ENCODE peak calls at places on chromosomes 5 and 9, in six cellular contexts. One of them, this sample, is unnamed.

GRCh38 chr9:93112116-93112863 is 16.3 kb downstream of the CARD19 start:
- DNase-seq in glutamatergic neuron: peak
- DNase-seq in CD8-positive, alpha-beta T cell: no peak
- DNase-seq in H9: no peak
- DNase-seq in tibial nerve: no peak
- DNase-seq in cardiac muscle cell: no peak
- DNase-seq in this sample: peak

GRCh38 chr5:139646111-139646510 is 2.0 kb upstream of the CXXC5 start:
- DNase-seq in H9: no peak
- DNase-seq in glutamatergic neuron: no peak
- DNase-seq in CD8-positive, alpha-beta T cell: no peak
- DNase-seq in cardiac muscle cell: no peak
- DNase-seq in tibial nerve: no peak
- DNase-seq in this sample: no peak

GRCh38 chr5:148924817-148925216 is 98.4 kb downstream of the ADRB2 start:
- DNase-seq in cardiac muscle cell: no peak
- DNase-seq in glutamatergic neuron: no peak
- DNase-seq in H9: no peak
- DNase-seq in tibial nerve: no peak
- DNase-seq in CD8-positive, alpha-beta T cell: no peak
- DNase-seq in this sample: no peak

GRCh38 chr5:109739741-109740140 is 50.0 kb downstream of the MAN2A1 start:
- DNase-seq in tibial nerve: no peak
- DNase-seq in glutamatergic neuron: no peak
- DNase-seq in cardiac muscle cell: peak
- DNase-seq in CD8-positive, alpha-beta T cell: no peak
- DNase-seq in H9: peak
- DNase-seq in this sample: no peak

GRCh38 chr9:76926324-76926731 is 20.4 kb upstream of the PRUNE2 start:
- DNase-seq in H9: no peak
- DNase-seq in tibial nerve: no peak
- DNase-seq in CD8-positive, alpha-beta T cell: no peak
- DNase-seq in cardiac muscle cell: no peak
- DNase-seq in glutamatergic neuron: no peak
- DNase-seq in this sample: no peak

GRCh38 chr5:58244819-58245478 is 214.9 kb downstream of the PLK2 start:
- DNase-seq in CD8-positive, alpha-beta T cell: no peak
- DNase-seq in tibial nerve: no peak
- DNase-seq in cardiac muscle cell: no peak
- DNase-seq in H9: no peak
- DNase-seq in glutamatergic neuron: no peak
- DNase-seq in this sample: no peak

GRCh38 chr9:88658311-88658822 is 123.4 kb downstream of the NXNL2 start:
- DNase-seq in glutamatergic neuron: no peak
- DNase-seq in tibial nerve: peak
- DNase-seq in CD8-positive, alpha-beta T cell: no peak
- DNase-seq in cardiac muscle cell: no peak
- DNase-seq in H9: no peak
- DNase-seq in this sample: no peak

GRCh38 chr5:37665272-37665671 is 174.6 kb downstream of the GDNF start:
- DNase-seq in CD8-positive, alpha-beta T cell: no peak
- DNase-seq in H9: no peak
- DNase-seq in glutamatergic neuron: no peak
- DNase-seq in cardiac muscle cell: no peak
- DNase-seq in tibial nerve: no peak
- DNase-seq in this sample: no peak

GRCh38 chr5:112420111-112420864 is 1.2 kb upstream of the EPB41L4A start:
- DNase-seq in tibial nerve: peak
- DNase-seq in cardiac muscle cell: peak
- DNase-seq in CD8-positive, alpha-beta T cell: no peak
- DNase-seq in H9: peak
- DNase-seq in glutamatergic neuron: peak
- DNase-seq in this sample: peak

GRCh38 chr9:107999890-108000289 is 510.3 kb upstream of the KLF4 start:
- DNase-seq in tibial nerve: no peak
- DNase-seq in CD8-positive, alpha-beta T cell: no peak
- DNase-seq in H9: no peak
- DNase-seq in cardiac muscle cell: no peak
- DNase-seq in glutamatergic neuron: no peak
- DNase-seq in this sample: no peak

GRCh38 chr5:131164161-131164930 is 710 bp downstream of the HINT1 start:
- DNase-seq in H9: peak
- DNase-seq in glutamatergic neuron: peak
- DNase-seq in tibial nerve: peak
- DNase-seq in cardiac muscle cell: peak
- DNase-seq in CD8-positive, alpha-beta T cell: peak
- DNase-seq in this sample: peak

GRCh38 chr9:14179449-14179848 is 134.5 kb downstream of the NFIB start:
- DNase-seq in cardiac muscle cell: no peak
- DNase-seq in CD8-positive, alpha-beta T cell: no peak
- DNase-seq in tibial nerve: no peak
- DNase-seq in H9: no peak
- DNase-seq in glutamatergic neuron: no peak
- DNase-seq in this sample: no peak

GRCh38 chr9:33782395-33783152 is 12.8 kb upstream of the PRSS3 start:
- DNase-seq in tibial nerve: no peak
- DNase-seq in glutamatergic neuron: no peak
- DNase-seq in H9: no peak
- DNase-seq in CD8-positive, alpha-beta T cell: no peak
- DNase-seq in cardiac muscle cell: no peak
- DNase-seq in this sample: no peak

GRCh38 chr9:35907732-35908483 is 1.4 kb upstream of the SPAAR start:
- DNase-seq in H9: peak
- DNase-seq in glutamatergic neuron: no peak
- DNase-seq in cardiac muscle cell: peak
- DNase-seq in tibial nerve: peak
- DNase-seq in CD8-positive, alpha-beta T cell: no peak
- DNase-seq in this sample: no peak

GRCh38 chr9:31799953-31800609 is 584.4 kb upstream of the ACO1 start:
- DNase-seq in tibial nerve: no peak
- DNase-seq in CD8-positive, alpha-beta T cell: no peak
- DNase-seq in H9: peak
- DNase-seq in cardiac muscle cell: peak
- DNase-seq in glutamatergic neuron: no peak
- DNase-seq in this sample: no peak

GRCh38 chr5:10467281-10468198 is 25.9 kb downstream of the ROPN1L start:
- DNase-seq in cardiac muscle cell: no peak
- DNase-seq in H9: peak
- DNase-seq in glutamatergic neuron: no peak
- DNase-seq in CD8-positive, alpha-beta T cell: no peak
- DNase-seq in tibial nerve: no peak
- DNase-seq in this sample: no peak

GRCh38 chr9:86277072-86277471 is 5.3 kb downstream of the ISCA1 start:
- DNase-seq in CD8-positive, alpha-beta T cell: no peak
- DNase-seq in glutamatergic neuron: no peak
- DNase-seq in tibial nerve: no peak
- DNase-seq in cardiac muscle cell: no peak
- DNase-seq in H9: no peak
- DNase-seq in this sample: no peak

GRCh38 chr9:75146229-75146628 is 57.9 kb downstream of the OSTF1 start:
- DNase-seq in cardiac muscle cell: no peak
- DNase-seq in glutamatergic neuron: no peak
- DNase-seq in tibial nerve: no peak
- DNase-seq in H9: no peak
- DNase-seq in CD8-positive, alpha-beta T cell: no peak
- DNase-seq in this sample: no peak

GRCh38 chr9:23557691-23558090 is 268.3 kb downstream of the ELAVL2 start:
- DNase-seq in H9: no peak
- DNase-seq in cardiac muscle cell: no peak
- DNase-seq in CD8-positive, alpha-beta T cell: no peak
- DNase-seq in glutamatergic neuron: no peak
- DNase-seq in tibial nerve: no peak
- DNase-seq in this sample: no peak

GRCh38 chr5:20572560-20572959 is 584.6 kb upstream of the CDH18 start:
- DNase-seq in cardiac muscle cell: no peak
- DNase-seq in tibial nerve: no peak
- DNase-seq in glutamatergic neuron: no peak
- DNase-seq in CD8-positive, alpha-beta T cell: no peak
- DNase-seq in H9: no peak
- DNase-seq in this sample: no peak

GRCh38 chr9:72384710-72385475 is 19.9 kb upstream of the ZFAND5 start:
- DNase-seq in glutamatergic neuron: no peak
- DNase-seq in H9: no peak
- DNase-seq in cardiac muscle cell: no peak
- DNase-seq in tibial nerve: no peak
- DNase-seq in CD8-positive, alpha-beta T cell: no peak
- DNase-seq in this sample: no peak

GRCh38 chr9:86413966-86414880 is 60.0 kb upstream of the TUT7 start:
- DNase-seq in CD8-positive, alpha-beta T cell: no peak
- DNase-seq in glutamatergic neuron: no peak
- DNase-seq in tibial nerve: no peak
- DNase-seq in cardiac muscle cell: peak
- DNase-seq in H9: no peak
- DNase-seq in this sample: no peak

GRCh38 chr5:82560546-82560945 is 282.4 kb upstream of the RPS23 start:
- DNase-seq in tibial nerve: no peak
- DNase-seq in glutamatergic neuron: no peak
- DNase-seq in cardiac muscle cell: no peak
- DNase-seq in CD8-positive, alpha-beta T cell: no peak
- DNase-seq in H9: no peak
- DNase-seq in this sample: no peak

GRCh38 chr9:15403155-15403554 is 19.5 kb upstream of the SNAPC3 start:
- DNase-seq in H9: peak
- DNase-seq in CD8-positive, alpha-beta T cell: no peak
- DNase-seq in cardiac muscle cell: peak
- DNase-seq in glutamatergic neuron: no peak
- DNase-seq in tibial nerve: no peak
- DNase-seq in this sample: no peak

GRCh38 chr9:81575976-81576375 is 113.4 kb downstream of the TLE1 start:
- DNase-seq in CD8-positive, alpha-beta T cell: no peak
- DNase-seq in H9: no peak
- DNase-seq in glutamatergic neuron: no peak
- DNase-seq in tibial nerve: no peak
- DNase-seq in cardiac muscle cell: no peak
- DNase-seq in this sample: no peak

GRCh38 chr5:8473016-8473415 is 604.1 kb downstream of the MTRR start:
- DNase-seq in H9: no peak
- DNase-seq in glutamatergic neuron: no peak
- DNase-seq in CD8-positive, alpha-beta T cell: no peak
- DNase-seq in tibial nerve: no peak
- DNase-seq in cardiac muscle cell: no peak
- DNase-seq in this sample: no peak

GRCh38 chr5:127705120-127705892 is 2.1 kb downstream of the CCDC192 start:
- DNase-seq in glutamatergic neuron: no peak
- DNase-seq in cardiac muscle cell: no peak
- DNase-seq in tibial nerve: no peak
- DNase-seq in CD8-positive, alpha-beta T cell: no peak
- DNase-seq in H9: no peak
- DNase-seq in this sample: no peak

GRCh38 chr5:124659798-124660197 is 86.6 kb downstream of the ZNF608 start:
- DNase-seq in H9: no peak
- DNase-seq in glutamatergic neuron: no peak
- DNase-seq in tibial nerve: no peak
- DNase-seq in cardiac muscle cell: no peak
- DNase-seq in CD8-positive, alpha-beta T cell: no peak
- DNase-seq in this sample: no peak

GRCh38 chr9:78130004-78130403 is 98.4 kb upstream of the GNAQ start:
- DNase-seq in H9: peak
- DNase-seq in CD8-positive, alpha-beta T cell: no peak
- DNase-seq in cardiac muscle cell: peak
- DNase-seq in glutamatergic neuron: no peak
- DNase-seq in tibial nerve: no peak
- DNase-seq in this sample: no peak

DNA sequence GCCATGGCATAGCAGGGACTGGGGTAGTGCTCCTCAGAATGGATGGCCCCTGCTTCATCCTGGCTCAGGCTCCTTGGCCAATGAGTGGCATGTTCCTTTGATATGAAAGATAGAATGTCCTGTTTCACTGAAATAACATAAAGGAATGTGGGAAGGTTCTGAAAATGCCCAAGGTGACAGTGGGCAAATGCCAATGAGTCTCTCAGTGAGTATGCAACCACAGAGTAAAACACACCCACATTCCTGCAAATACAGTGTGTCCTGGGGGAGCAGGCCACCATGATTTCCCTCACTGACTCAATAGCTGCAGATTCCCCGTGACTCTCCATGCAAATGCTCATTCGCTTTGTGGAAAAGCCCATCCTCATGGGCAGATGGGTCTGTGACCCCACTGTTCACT is 36.4 kb downstream of the ZNF366 start:
- DNase-seq in tibial nerve: no peak
- DNase-seq in glutamatergic neuron: no peak
- DNase-seq in H9: no peak
- DNase-seq in cardiac muscle cell: no peak
- DNase-seq in CD8-positive, alpha-beta T cell: no peak
- DNase-seq in this sample: no peak
- TF ChIP-seq CTCF in tibial nerve: no peak
- TF ChIP-seq CTCF in glutamatergic neuron: no peak
- TF ChIP-seq CTCF in H9: no peak
- TF ChIP-seq CTCF in cardiac muscle cell: no peak
- TF ChIP-seq CTCF in CD8-positive, alpha-beta T cell: no peak
- TF ChIP-seq CTCF in this sample: no peak

DNA sequence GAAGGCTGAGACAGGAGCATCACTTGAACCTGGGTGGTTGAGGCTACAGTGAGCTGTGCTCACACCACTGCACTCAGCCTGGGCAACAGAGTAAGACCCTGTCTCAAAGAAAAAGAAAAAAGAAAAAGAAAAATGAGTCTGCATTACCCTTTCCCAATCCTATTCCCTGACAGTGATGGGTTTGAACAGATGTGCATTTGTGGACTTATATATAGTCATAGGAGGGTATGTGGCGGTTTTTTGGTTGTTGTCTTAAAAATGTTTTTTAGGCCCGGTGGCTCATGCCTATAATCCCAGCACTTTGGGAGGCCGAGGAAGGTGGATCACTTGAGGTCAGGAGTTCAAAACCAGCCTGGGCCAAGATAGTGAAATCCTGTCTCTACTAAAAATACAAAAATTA is 13.4 kb downstream of the HDHD3 start:
- DNase-seq in glutamatergic neuron: no peak
- DNase-seq in cardiac muscle cell: no peak
- DNase-seq in CD8-positive, alpha-beta T cell: no peak
- DNase-seq in H9: no peak
- DNase-seq in tibial nerve: no peak
- DNase-seq in this sample: no peak
- TF ChIP-seq CTCF in glutamatergic neuron: no peak
- TF ChIP-seq CTCF in cardiac muscle cell: no peak
- TF ChIP-seq CTCF in CD8-positive, alpha-beta T cell: no peak
- TF ChIP-seq CTCF in H9: no peak
- TF ChIP-seq CTCF in tibial nerve: no peak
- TF ChIP-seq CTCF in this sample: no peak

GRCh38 chr5:77645995-77646639 is 7.6 kb upstream of the OTP start:
- DNase-seq in cardiac muscle cell: no peak
- DNase-seq in CD8-positive, alpha-beta T cell: no peak
- DNase-seq in tibial nerve: no peak
- DNase-seq in glutamatergic neuron: no peak
- DNase-seq in H9: no peak
- DNase-seq in this sample: no peak
- TF ChIP-seq CTCF in cardiac muscle cell: no peak
- TF ChIP-seq CTCF in CD8-positive, alpha-beta T cell: no peak
- TF ChIP-seq CTCF in tibial nerve: no peak
- TF ChIP-seq CTCF in glutamatergic neuron: no peak
- TF ChIP-seq CTCF in H9: no peak
- TF ChIP-seq CTCF in this sample: no peak

DNA sequence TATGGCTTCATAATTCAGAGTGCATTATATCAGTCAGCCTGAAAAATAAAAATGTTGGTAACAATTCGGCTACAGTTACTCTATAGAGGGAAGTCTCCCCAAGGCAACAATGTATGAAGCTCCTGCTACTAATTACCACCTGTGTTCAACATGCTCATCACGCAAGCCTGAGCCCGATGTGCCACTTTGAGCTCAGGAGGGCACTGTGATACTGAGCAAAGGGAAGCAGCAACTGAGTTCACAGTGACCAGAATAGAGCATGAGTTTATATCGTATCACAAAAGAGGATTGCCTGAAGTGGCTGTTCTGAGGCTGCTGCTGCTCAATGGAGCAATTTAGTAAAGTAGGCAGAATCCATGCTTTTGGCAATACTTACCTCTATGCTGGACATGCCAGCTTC is 202.0 kb upstream of the HAPLN1 start:
- DNase-seq in tibial nerve: no peak
- DNase-seq in CD8-positive, alpha-beta T cell: no peak
- DNase-seq in H9: no peak
- DNase-seq in cardiac muscle cell: no peak
- DNase-seq in glutamatergic neuron: no peak
- DNase-seq in this sample: no peak
- TF ChIP-seq CTCF in tibial nerve: no peak
- TF ChIP-seq CTCF in CD8-positive, alpha-beta T cell: no peak
- TF ChIP-seq CTCF in H9: no peak
- TF ChIP-seq CTCF in cardiac muscle cell: no peak
- TF ChIP-seq CTCF in glutamatergic neuron: no peak
- TF ChIP-seq CTCF in this sample: no peak